ENCODE peak calls at places on chromosomes 1 and 21, in four cellular contexts. F is EL, B is T-helper 17 cell, T is brain microvascular endothelial cell. I is an unnamed sample.

GRCh38 chr1:5916572-5917280 is 75.5 kb downstream of the NPHP4 start:
- DNase-seq in F (no peak), T (no peak), B (no peak), I (no peak)

GRCh38 chr1:233431753-233432403 is 104.4 kb downstream of the MAP3K21 start:
- DNase-seq in F (no peak), T (no peak), B (no peak), I (no peak)

GRCh38 chr1:151542710-151543129 is 2.6 kb downstream of the TUFT1 start:
- DNase-seq in T (peak), B (no peak), F (peak), I (no peak)

GRCh38 chr1:152501704-152502103 is 8.9 kb upstream of the LCE5A start:
- DNase-seq in T (no peak), F (peak), B (no peak), I (no peak)

GRCh38 chr1:232627645-232628334 is 2.1 kb downstream of the SIPA1L2 start:
- DNase-seq in T (no peak), F (peak), B (no peak), I (no peak)

GRCh38 chr1:34975312-34975711 is 9.8 kb downstream of the TMEM35B start:
- DNase-seq in T (no peak), B (no peak), F (no peak), I (no peak)

GRCh38 chr1:214029796-214030195 is 42.0 kb downstream of the PROX1 start:
- DNase-seq in T (no peak), B (no peak), F (no peak), I (no peak)

GRCh38 chr1:113057006-113057405 is 16.0 kb upstream of the LRIG2 start:
- DNase-seq in T (no peak), B (no peak), F (no peak), I (no peak)

GRCh38 chr1:201365251-201365650 is 12.2 kb downstream of the TNNT2 start:
- DNase-seq in T (no peak), B (no peak), F (no peak), I (no peak)

GRCh38 chr1:21308847-21309652 is 18.8 kb upstream of the ECE1 start:
- DNase-seq in T (no peak), B (no peak), F (peak), I (no peak)

GRCh38 chr1:115164484-115164883 is 75.2 kb upstream of the TSPAN2 start:
- DNase-seq in F (no peak), T (no peak), B (no peak), I (no peak)

GRCh38 chr1:246600579-246600978 is 34.3 kb downstream of the CNST start:
- DNase-seq in F (no peak), B (no peak), T (no peak), I (no peak)

GRCh38 chr21:36203603-36203889 is 46.9 kb downstream of the DOP1B start:
- DNase-seq in F (peak), T (peak), B (no peak), I (peak)

GRCh38 chr1:93516164-93516563 is 68.2 kb downstream of the FNBP1L start:
- DNase-seq in F (no peak), T (no peak), B (no peak), I (no peak)

GRCh38 chr1:5491207-5491904 is 500.9 kb downstream of the NPHP4 start:
- DNase-seq in F (no peak), B (no peak), T (no peak), I (no peak)

GRCh38 chr1:208203127-208203847 is 40.9 kb downstream of the PLXNA2 start:
- DNase-seq in T (peak), F (peak), B (no peak), I (no peak)

GRCh38 chr1:224488806-224489584 is 54.4 kb upstream of the WDR26 start:
- DNase-seq in T (peak), F (peak), B (no peak), I (no peak)

GRCh38 chr1:8222789-8223188 is 95.1 kb upstream of the SLC45A1 start:
- DNase-seq in B (no peak), T (no peak), F (no peak), I (no peak)

GRCh38 chr1:61330571-61330970 is 248.2 kb downstream of the NFIA start:
- DNase-seq in F (no peak), T (no peak), B (no peak), I (no peak)

GRCh38 chr1:226738995-226739695 is at the start of gene ITPKB:
- DNase-seq in F (peak), B (peak), T (peak), I (peak)

GRCh38 chr1:35278886-35279554 is 10.5 kb downstream of the ZMYM4 start:
- DNase-seq in B (no peak), T (peak), F (no peak), I (no peak)

GRCh38 chr1:25467616-25468015 is 36.9 kb downstream of the MACO1 start:
- DNase-seq in T (no peak), B (no peak), F (no peak), I (no peak)

GRCh38 chr1:85577421-85578320 is 2.9 kb upstream of the CCN1 start:
- DNase-seq in T (peak), F (no peak), B (no peak), I (no peak)

GRCh38 chr1:102861247-102861646 is 247.1 kb downstream of the COL11A1 start:
- DNase-seq in T (no peak), F (no peak), B (no peak), I (no peak)

GRCh38 chr1:17281775-17282181 is 26.2 kb upstream of the PADI4 start:
- DNase-seq in T (no peak), F (no peak), B (no peak), I (no peak)

GRCh38 chr1:199780948-199781347 is 246.6 kb upstream of the NR5A2 start:
- DNase-seq in F (peak), B (no peak), T (no peak), I (no peak)